ENCODE peak calls at places on chromosomes 12 and 14, in seven cellular contexts. M is cardiac fibroblast, F is keratinocyte, O is thoracic aorta, Y is astrocyte, S is kidney epithelial cell, B is WTC11. L is an unnamed sample.

GRCh38 chr12:19021240-19021639 is 108.3 kb upstream of the PLEKHA5 start:
- DNase-seq in B (no peak), F (no peak), O (no peak), Y (no peak), M (no peak), S (no peak), L (no peak)

GRCh38 chr14:36518586-36519430 is 1.2 kb downstream of the NKX2-1 start:
- DNase-seq in M (no peak), Y (no peak), B (peak; percentile 36), F (no peak), O (no peak), S (no peak), L (no peak)

GRCh38 chr14:36553650-36554260 is 28.7 kb downstream of the NKX2-8 start:
- DNase-seq in B (no peak), S (no peak), F (no peak), M (peak; percentile 68), O (no peak), Y (peak; percentile 22), L (peak; percentile 54)

GRCh38 chr14:53570411-53571387 is 385.9 kb downstream of the BMP4 start:
- DNase-seq in B (no peak), Y (no peak), M (no peak), F (no peak), S (no peak), O (no peak), L (no peak)

GRCh38 chr12:57771873-57772428 is at the start of gene METTL1:
- DNase-seq in F (no peak), B (peak; percentile 97), O (peak; percentile 88), M (peak; percentile 98), Y (peak; percentile 94), S (peak; percentile 74), L (peak; percentile 97)

GRCh38 chr12:96247567-96247962 is 53.4 kb downstream of the ELK3 start:
- DNase-seq in M (no peak), S (peak; percentile 23), B (no peak), Y (no peak), O (no peak), F (no peak), L (peak; percentile 82)

GRCh38 chr12:40312982-40313576 is 88.3 kb downstream of the LRRK2 start:
- DNase-seq in B (no peak), S (no peak), F (no peak), Y (peak; percentile 2), O (no peak), M (peak; percentile 64), L (peak; percentile 53)

GRCh38 chr12:25020621-25021243 is 71.8 kb upstream of the BCAT1 start:
- DNase-seq in M (no peak), O (no peak), F (no peak), B (no peak), S (no peak), Y (no peak), L (no peak)

GRCh38 chr14:70009961-70010360 is 130.7 kb downstream of the SMOC1 start:
- DNase-seq in F (no peak), O (no peak), S (no peak), B (no peak), M (no peak), Y (no peak), L (no peak)

GRCh38 chr14:65846469-65846868 is 433.9 kb downstream of the FUT8 start:
- DNase-seq in S (peak; percentile 12), B (no peak), Y (no peak), F (no peak), O (no peak), M (no peak), L (no peak)

GRCh38 chr12:43337571-43338497 is 214.2 kb downstream of the ADAMTS20 start:
- DNase-seq in F (no peak), B (no peak), Y (peak; percentile 64), O (no peak), M (peak; percentile 32), S (peak; percentile 43), L (peak; percentile 45)

GRCh38 chr14:76752744-76753143 is 8.5 kb upstream of the VASH1 start:
- DNase-seq in S (no peak), M (no peak), B (no peak), F (no peak), O (no peak), Y (no peak), L (no peak)

GRCh38 chr14:34926552-34926951 is 51.4 kb upstream of the BAZ1A start:
- DNase-seq in Y (peak; percentile 52), B (no peak), M (peak; percentile 56), O (no peak), S (no peak), F (no peak), L (no peak)

GRCh38 chr14:64704743-64705405 is 650 bp downstream of the PLEKHG3 start:
- DNase-seq in S (no peak), F (no peak), B (no peak), O (no peak), M (no peak), Y (no peak), L (no peak)
- TF ChIP-seq CTCF in S (no peak), F (no peak), B (no peak), O (no peak), M (no peak), Y (no peak), L (no peak)

GRCh38 chr14:79036506-79036905 is 866.3 kb downstream of the NRXN3 start:
- DNase-seq in F (no peak), S (no peak), B (no peak), O (no peak), M (no peak), Y (no peak), L (no peak)
- TF ChIP-seq CTCF in F (no peak), S (no peak), B (no peak), O (no peak), M (no peak), Y (no peak), L (no peak)

GRCh38 chr14:100709252-100709955 is 17.3 kb upstream of the DLK1 start:
- DNase-seq in F (no peak), Y (no peak), S (no peak), O (no peak), B (peak; percentile 67), M (no peak), L (peak; percentile 30)
- TF ChIP-seq CTCF in F (no peak), Y (peak; percentile 13), S (no peak), O (peak; percentile 56), B (peak; percentile 58), M (no peak), L (peak; percentile 32)

DNA sequence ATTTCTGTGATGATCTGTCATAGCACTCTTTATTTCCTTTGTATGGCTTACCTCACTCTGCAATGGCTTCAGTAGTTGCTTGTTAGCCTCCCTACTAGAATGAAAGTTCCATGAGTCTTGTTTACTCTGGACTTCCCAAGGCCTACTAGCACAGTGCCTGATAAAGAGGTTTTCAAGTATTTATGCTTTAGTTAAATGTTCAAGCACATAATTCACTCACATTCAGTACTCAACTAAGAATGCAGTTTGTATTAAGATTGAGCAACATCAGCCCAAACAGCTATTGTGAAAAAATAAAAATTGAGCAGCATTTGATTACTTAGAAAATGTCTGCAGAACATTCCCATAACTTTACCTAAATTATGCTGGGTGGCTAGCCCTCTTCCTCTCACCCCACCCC is 158.9 kb upstream of the AMIGO2 start:
- DNase-seq in S (no peak), Y (peak; percentile 29), M (peak; percentile 36), B (no peak), F (no peak), O (no peak), L (peak; percentile 45)
- TF ChIP-seq CTCF in S (no peak), Y (no peak), M (no peak), B (no peak), F (no peak), O (no peak), L (no peak)

DNA sequence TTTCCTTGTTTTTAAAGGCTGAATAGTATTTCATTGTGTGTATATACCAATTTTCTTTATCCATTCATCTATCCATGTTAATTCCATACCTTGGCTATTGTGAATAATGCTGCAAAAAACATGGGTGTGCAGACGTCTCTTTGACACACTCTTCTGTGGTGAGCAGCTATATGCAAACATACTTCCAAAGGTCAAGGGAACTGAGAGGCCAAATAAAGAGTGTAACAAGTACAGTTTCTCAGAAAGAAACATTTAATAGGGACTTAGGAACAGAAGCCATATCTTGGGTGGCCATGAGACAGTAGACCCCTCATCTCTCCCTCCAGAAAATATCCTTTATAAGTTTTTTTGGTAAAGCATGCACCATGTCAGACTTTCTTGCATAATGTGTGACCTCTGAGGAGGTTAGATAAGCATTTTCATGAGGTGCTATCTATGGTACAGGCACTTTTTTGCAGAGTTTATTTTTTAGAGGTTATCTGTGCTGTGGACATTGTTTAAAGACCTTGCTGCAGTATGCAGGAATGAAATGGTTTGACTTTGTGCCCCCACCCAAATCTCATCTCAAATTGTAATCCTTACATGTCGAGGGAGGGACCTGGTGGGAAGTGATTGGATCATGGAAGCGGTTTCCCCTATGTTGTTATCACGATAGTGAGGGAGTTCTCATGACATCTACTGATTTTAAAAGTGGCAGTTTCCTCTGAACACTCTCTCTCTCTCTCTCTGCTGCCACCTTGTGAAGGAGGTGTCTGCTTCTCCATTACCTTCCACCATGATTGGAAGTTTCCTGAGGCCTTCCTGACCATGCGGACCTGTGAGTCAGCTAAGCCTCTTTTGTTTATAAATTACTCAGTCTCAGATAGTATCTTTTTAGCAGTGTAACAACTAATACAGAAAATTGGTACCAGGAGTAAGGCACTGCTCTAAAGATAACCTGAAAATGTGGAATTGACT is 1202.3 kb downstream of the GALC start:
- DNase-seq in S (no peak), F (no peak), O (no peak), Y (no peak), B (no peak), M (no peak), L (no peak)
- TF ChIP-seq CTCF in S (no peak), F (no peak), O (no peak), Y (no peak), B (no peak), M (no peak), L (no peak)